ENCODE peak calls at places on chromosomes 13 and 19, in seven cellular contexts. F is AG04450; T is cardiac muscle cell; K is dorsolateral prefrontal cortex; B is CD8-positive, alpha-beta T cell; A is left ventricle myocardium inferior; W is body of pancreas. Y is an unnamed sample.
A peak's percentile ranks its signal among the peaks of the same experiment; 100 is the strongest.

GRCh38 chr13:77740931-77741586 is 43.6 kb downstream of the SLAIN1 start:
- DNase-seq in T (no peak), A (no peak), W (no peak), K (peak; percentile 83), B (no peak), F (no peak), Y (no peak)

GRCh38 chr19:1063030-1063908 is 3.7 kb upstream of the ARHGAP45 start:
- DNase-seq in B (peak; percentile 57), W (no peak), K (no peak), T (no peak), F (no peak), A (no peak), Y (peak; percentile 74)

GRCh38 chr13:80342541-80343371 is 1.8 kb upstream of the SPRY2 start:
- DNase-seq in K (peak; percentile 87), B (peak; percentile 33), A (peak; percentile 91), W (peak; percentile 89), F (no peak), T (peak; percentile 87), Y (peak; percentile 69)

GRCh38 chr19:49327878-49328544 is 3.0 kb upstream of the SLC6A16 start:
- DNase-seq in F (no peak), T (peak; percentile 16), K (no peak), A (no peak), B (no peak), W (no peak), Y (peak; percentile 21)

GRCh38 chr19:46073268-46073922 is 32.6 kb upstream of the IGFL4 start:
- DNase-seq in T (no peak), W (no peak), F (no peak), A (no peak), B (no peak), K (no peak), Y (no peak)

GRCh38 chr13:49711218-49711863 is 20.1 kb upstream of the EBPL start:
- DNase-seq in B (no peak), K (no peak), T (no peak), A (no peak), F (peak; percentile 58), W (no peak), Y (no peak)

GRCh38 chr19:29748996-29749395 is 33.9 kb upstream of the C19orf12 start:
- DNase-seq in K (no peak), F (no peak), W (no peak), T (no peak), B (no peak), A (no peak), Y (no peak)

GRCh38 chr13:57128909-57129308 is 11.8 kb upstream of the PRR20A start:
- DNase-seq in F (no peak), B (no peak), T (no peak), K (no peak), W (no peak), A (no peak), Y (no peak)

GRCh38 chr13:53343345-53343744 is 314.7 kb downstream of the OLFM4 start:
- DNase-seq in A (no peak), K (no peak), W (no peak), F (no peak), B (no peak), T (no peak), Y (no peak)

GRCh38 chr19:1017115-1017905 is 3.6 kb downstream of the TMEM259 start:
- DNase-seq in B (no peak), F (no peak), K (no peak), A (peak; percentile 27), W (peak; percentile 63), T (no peak), Y (no peak)

GRCh38 chr13:39306639-39307589 is 268.7 kb downstream of the NHLRC3 start:
- DNase-seq in K (no peak), F (no peak), A (no peak), W (no peak), B (no peak), T (no peak), Y (no peak)

GRCh38 chr19:55652311-55653078 is 2.3 kb upstream of the U2AF2 start:
- DNase-seq in T (no peak), W (no peak), B (no peak), F (no peak), A (no peak), K (no peak), Y (no peak)

GRCh38 chr13:33349996-33350826 is 64.7 kb upstream of the STARD13 start:
- DNase-seq in W (peak; percentile 61), B (no peak), K (no peak), A (peak; percentile 65), F (no peak), T (peak; percentile 44), Y (no peak)

GRCh38 chr19:56107626-56108351 is 13.3 kb downstream of the ZNF787 start:
- DNase-seq in T (no peak), B (no peak), W (no peak), A (no peak), F (no peak), K (no peak), Y (no peak)

GRCh38 chr19:46069841-46070341 is 29.1 kb upstream of the IGFL4 start:
- DNase-seq in W (no peak), A (no peak), T (no peak), B (no peak), F (peak; percentile 74), K (no peak), Y (no peak)

GRCh38 chr13:73060251-73061160 is 1.7 kb downstream of the KLF5 start:
- DNase-seq in T (no peak), B (no peak), F (peak; percentile 50), K (no peak), W (no peak), A (no peak), Y (no peak)

GRCh38 chr19:55693336-55693974 is 18.4 kb downstream of the EPN1 start:
- DNase-seq in F (no peak), K (peak; percentile 44), W (no peak), A (peak; percentile 9), B (no peak), T (no peak), Y (no peak)

GRCh38 chr13:42532561-42533335 is 41.2 kb upstream of the TNFSF11 start:
- DNase-seq in T (no peak), F (no peak), A (no peak), W (no peak), B (no peak), K (no peak), Y (no peak)

GRCh38 chr13:80338781-80339577 is 1.9 kb downstream of the SPRY2 start:
- DNase-seq in W (peak; percentile 66), T (peak; percentile 86), B (no peak), A (peak; percentile 76), K (peak; percentile 85), F (peak; percentile 56), Y (no peak)

GRCh38 chr13:58960909-58961308 is 1202.8 kb downstream of the DIAPH3 start:
- DNase-seq in F (no peak), W (no peak), K (no peak), T (peak; percentile 19), B (no peak), A (no peak), Y (no peak)

GRCh38 chr19:1102407-1103106 is 1.2 kb upstream of the GPX4 start:
- DNase-seq in F (peak; percentile 99), T (no peak), K (no peak), A (no peak), W (no peak), B (no peak), Y (no peak)

GRCh38 chr13:85255978-85256377 is 543.2 kb downstream of the SLITRK6 start:
- DNase-seq in A (no peak), W (no peak), B (no peak), T (no peak), K (no peak), F (no peak), Y (no peak)

GRCh38 chr13:73177911-73178565 is 119.2 kb downstream of the KLF5 start:
- DNase-seq in B (no peak), F (no peak), W (no peak), A (no peak), K (no peak), T (no peak), Y (no peak)

GRCh38 chr19:50152578-50152977 is 10.5 kb downstream of the IZUMO2 start:
- DNase-seq in F (no peak), T (no peak), B (no peak), A (no peak), K (no peak), W (no peak), Y (no peak)

GRCh38 chr19:47521473-47522180 is 6.8 kb upstream of the NAPA start:
- DNase-seq in A (no peak), K (no peak), B (no peak), W (no peak), T (no peak), F (no peak), Y (no peak)
- TF ChIP-seq CTCF in A (peak; percentile 18), K (no peak), B (no peak), W (no peak), T (no peak), F (no peak), Y (no peak)

DNA sequence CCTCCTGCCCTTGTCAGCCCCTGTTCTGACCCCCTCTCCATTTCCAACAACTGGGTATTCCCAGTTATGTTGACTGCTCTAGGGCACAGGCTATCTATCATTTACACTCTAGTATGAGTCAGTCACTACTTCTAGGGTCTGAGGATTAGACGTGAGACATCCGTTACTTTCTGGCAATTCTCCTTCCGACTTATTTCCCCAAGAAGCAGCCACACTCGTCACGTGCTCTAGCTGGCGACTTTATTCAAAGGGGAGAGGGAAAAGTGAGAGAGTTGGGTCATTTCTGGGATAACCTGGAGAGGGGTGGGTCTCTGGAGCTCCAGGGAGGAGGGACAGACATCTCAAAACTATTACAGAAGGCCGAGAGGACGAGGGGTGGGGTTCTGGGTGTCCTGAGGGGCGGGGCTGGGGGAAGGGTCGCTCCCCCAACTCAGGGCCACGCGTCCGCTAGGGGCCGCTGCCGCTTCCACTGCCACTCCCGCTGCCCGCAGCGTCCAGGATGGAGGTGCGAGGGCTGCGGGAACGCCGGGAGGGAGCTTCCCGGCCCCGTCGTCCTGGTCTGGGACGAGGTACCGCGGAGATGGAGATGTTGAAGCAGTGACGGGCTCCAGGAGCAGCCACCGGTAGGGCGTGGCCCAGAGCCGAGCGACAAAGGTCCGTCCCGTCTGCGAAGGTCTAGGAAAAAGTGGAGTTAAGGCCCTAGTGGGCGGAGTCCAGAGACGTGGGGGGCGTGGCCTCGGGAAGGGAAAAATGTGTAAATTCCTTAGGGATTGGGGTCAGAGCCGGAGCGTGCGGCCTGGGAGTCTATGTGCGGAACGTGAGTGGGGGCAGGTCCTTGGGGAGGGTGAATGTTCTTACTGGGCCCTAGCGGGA is 8.9 kb downstream of the RTBDN start:
- DNase-seq in W (no peak), A (no peak), B (no peak), K (no peak), T (peak; percentile 76), F (no peak), Y (no peak)
- H3K27me3 ChIP-seq in W (peaks cover 7% of the 10 kb centered on the region), A (peaks cover 89% of the 10 kb centered on the region), B (peaks cover 10% of the 10 kb centered on the region), K (no peaks in the 10 kb centered on the region), T (peaks cover 1% of the 10 kb centered on the region), F (peaks cover 9% of the 10 kb centered on the region), Y (peaks cover 52% of the 10 kb centered on the region)

DNA sequence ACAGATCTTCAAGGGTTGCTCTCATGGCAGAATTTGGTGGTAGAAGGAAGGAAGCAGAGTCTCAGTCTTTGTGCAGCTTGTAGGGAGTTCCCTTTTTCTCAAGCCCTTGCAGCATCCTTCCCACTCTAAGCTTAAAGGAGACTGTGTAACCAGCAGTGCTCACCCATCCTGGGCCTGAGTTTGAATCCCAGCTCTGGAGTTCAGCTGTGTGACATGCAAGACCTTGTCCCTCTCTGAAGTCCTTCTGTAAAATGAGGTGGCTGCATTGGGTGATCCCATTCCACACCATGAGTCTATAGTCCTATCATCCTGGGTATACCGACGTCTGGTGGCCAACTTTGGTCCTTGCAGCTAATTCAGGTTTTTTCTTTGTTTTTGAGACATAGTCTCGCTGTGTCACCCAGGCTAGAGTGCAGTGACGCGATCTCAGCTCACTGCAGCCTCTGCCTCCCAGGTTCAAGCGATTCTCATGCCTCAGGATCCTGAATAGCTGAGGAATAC is 9.8 kb downstream of the SIGLEC10 start:
- DNase-seq in F (no peak), B (no peak), W (peak; percentile 21), T (peak; percentile 45), A (no peak), K (no peak), Y (no peak)
- TF ChIP-seq CTCF in F (peak; percentile 60), B (peak; percentile 45), W (peak; percentile 51), T (peak; percentile 62), A (peak; percentile 41), K (no peak), Y (no peak)

GRCh38 chr13:87678353-87678752 is 7.2 kb downstream of the SLITRK5 start:
- DNase-seq in W (no peak), T (no peak), F (no peak), A (no peak), K (no peak), B (no peak), Y (no peak)
- H3K27me3 ChIP-seq in W (peaks cover 14% of the 10 kb centered on the region), T (peaks cover 73% of the 10 kb centered on the region), F (peaks cover 20% of the 10 kb centered on the region), A (peaks cover 61% of the 10 kb centered on the region), K (no peaks in the 10 kb centered on the region), B (peaks cover 22% of the 10 kb centered on the region), Y (peaks cover 43% of the 10 kb centered on the region)

Y was measured in CD4-positive, alpha-beta T cell.